ENCODE peak calls at places on chromosomes 4 and X, in four cellular contexts. J, A, S and P are unnamed samples.

GRCh38 chrX:5236096-5236495 is 992.6 kb downstream of the NLGN4X start:
- DNase-seq in J (no peak), A (peak; percentile 27), S (no peak), P (no peak)

GRCh38 chrX:42495139-42495538 is 282.8 kb downstream of the PPP1R2C start:
- DNase-seq in A (no peak), S (no peak), J (no peak), P (no peak)

GRCh38 chr4:4417886-4418285 is 31.0 kb downstream of the NSG1 start:
- DNase-seq in A (no peak), S (no peak), J (no peak), P (no peak)

GRCh38 chr4:40311811-40312346 is 23.3 kb upstream of the CHRNA9 start:
- DNase-seq in S (peak; percentile 85), J (no peak), A (peak; percentile 58), P (no peak)

GRCh38 chr4:160370046-160370445 is 1267.2 kb downstream of the RAPGEF2 start:
- DNase-seq in A (no peak), S (no peak), J (no peak), P (no peak)

GRCh38 chr4:14853186-14853946 is 148.9 kb upstream of the CPEB2 start:
- DNase-seq in J (no peak), S (no peak), A (peak; percentile 39), P (peak; percentile 95)

GRCh38 chr4:24763631-24764302 is 31.6 kb upstream of the SOD3 start:
- DNase-seq in J (no peak), A (peak; percentile 18), S (no peak), P (peak; percentile 74)

GRCh38 chr4:125582302-125582701 is 267.5 kb downstream of the FAT4 start:
- DNase-seq in S (no peak), J (no peak), A (no peak), P (peak; percentile 30)

GRCh38 chr4:118180776-118181175 is 146.5 kb downstream of the NDST3 start:
- DNase-seq in A (no peak), S (no peak), J (no peak), P (peak; percentile 47)

GRCh38 chr4:148443550-148444295 is 1.5 kb upstream of the NR3C2 start:
- DNase-seq in S (no peak), J (no peak), A (no peak), P (no peak)

GRCh38 chr4:28010543-28011235 is 1150.0 kb downstream of the STIM2 start:
- DNase-seq in A (no peak), J (no peak), S (no peak), P (peak; percentile 56)

GRCh38 chr4:15990570-15991285 is 27.8 kb upstream of the FGFBP2 start:
- DNase-seq in A (no peak), J (no peak), S (no peak), P (no peak)

GRCh38 chr4:105061136-105061696 is 85.5 kb upstream of the TET2 start:
- DNase-seq in J (peak; percentile 2), S (no peak), A (no peak), P (peak; percentile 5)

GRCh38 chr4:5399790-5400421 is 308.5 kb downstream of the EVC2 start:
- DNase-seq in J (peak; percentile 23), S (peak; percentile 63), A (peak; percentile 24), P (peak; percentile 38)

GRCh38 chr4:54281060-54281781 is 52.1 kb downstream of the PDGFRA start:
- DNase-seq in S (no peak), A (peak; percentile 20), J (no peak), P (peak; percentile 93)

GRCh38 chr4:121936101-121936500 is 15.8 kb downstream of the TRPC3 start:
- DNase-seq in A (no peak), J (no peak), S (no peak), P (peak; percentile 39)

GRCh38 chrX:41412261-41413167 is 34.6 kb upstream of the NYX start:
- DNase-seq in J (peak; percentile 39), A (peak; percentile 37), S (no peak), P (no peak)

GRCh38 chrX:107628662-107629532 is 587 bp downstream of the PRPS1 start:
- DNase-seq in A (peak; percentile 50), S (peak; percentile 38), J (peak; percentile 25), P (peak; percentile 6)

GRCh38 chr4:153651041-153651960 is 32.8 kb upstream of the TLR2 start:
- DNase-seq in A (no peak), J (no peak), S (no peak), P (no peak)

GRCh38 chrX:71366674-71367256 is 608 bp downstream of the TAF1 start:
- DNase-seq in S (peak; percentile 22), J (no peak), A (peak; percentile 23), P (peak; percentile 16)
- TF ChIP-seq POLR2A in S (peak; percentile 62), J (no peak), A (peak; percentile 23), P (peak; percentile 3)

GRCh38 chr4:73718375-73719373 is 21.7 kb upstream of the CXCL8 start:
- DNase-seq in J (no peak), A (no peak), S (no peak), P (no peak)
- TF ChIP-seq MAZ in J (no peak), A (no peak), S (no peak), P (no peak)

GRCh38 chr4:141640692-141641091 is 4.3 kb downstream of the IL15 start:
- DNase-seq in S (no peak), J (no peak), A (no peak), P (no peak)

GRCh38 chr4:141636077-141636770 is at the start of gene IL15:
- DNase-seq in J (peak; percentile 16), A (peak; percentile 66), S (peak; percentile 5), P (peak; percentile 58)

GRCh38 chr4:141637565-141637964 is 1.2 kb downstream of the IL15 start:
- DNase-seq in A (no peak), S (no peak), J (no peak), P (no peak)

GRCh38 chr4:141635726-141636076 is 682 bp upstream of the IL15 start:
- DNase-seq in J (no peak), A (no peak), S (no peak), P (no peak)

GRCh38 chr4:141636771-141637460 is 533 bp downstream of the IL15 start:
- DNase-seq in A (peak; percentile 65), S (no peak), J (no peak), P (peak; percentile 64)
- TF ChIP-seq POLR2A in A (no peak), S (no peak), J (no peak), P (no peak)

DNA sequence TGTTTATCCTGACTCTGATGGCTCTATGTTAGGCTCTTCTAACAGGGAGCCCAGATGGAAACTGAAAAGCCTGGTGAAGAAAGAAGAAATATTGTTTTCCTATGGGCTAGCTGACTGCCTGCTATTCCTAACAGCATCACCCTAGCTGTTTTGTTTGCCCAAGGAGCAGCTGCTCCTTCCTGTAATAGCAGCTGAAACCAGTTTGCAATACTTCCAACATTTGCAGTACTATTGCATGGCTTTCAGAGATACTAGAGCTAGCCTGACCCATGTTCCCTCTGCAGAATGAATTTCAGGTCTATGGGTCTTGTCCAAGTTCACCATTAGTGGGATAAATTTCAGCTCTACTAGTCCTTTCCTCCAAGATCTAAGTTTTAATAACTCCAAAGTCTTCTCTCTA is 495.2 kb downstream of the INPP4B start:
- DNase-seq in J (no peak), A (peak; percentile 25), S (no peak), P (peak; percentile 50)
- TF ChIP-seq MAZ in J (no peak), A (no peak), S (no peak), P (no peak)

DNA sequence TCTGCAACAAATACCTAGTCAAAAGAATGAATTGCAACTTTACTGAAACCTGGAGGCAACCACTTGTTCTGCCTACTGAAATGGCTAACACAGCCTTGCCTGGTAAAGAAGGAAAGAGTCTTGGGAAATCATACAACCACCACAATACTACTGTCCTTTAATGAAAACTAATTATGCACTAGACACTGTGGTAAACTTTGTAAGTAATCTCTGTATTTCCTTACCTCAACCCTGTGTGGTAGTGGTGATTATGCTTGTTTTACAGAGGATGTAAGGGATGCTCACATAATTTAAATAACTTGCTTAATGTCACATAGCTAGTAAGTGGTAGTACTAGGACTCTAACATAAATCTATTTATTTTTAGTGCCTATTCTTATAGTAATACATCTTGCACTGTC is 44.7 kb downstream of the TMEM156 start:
- DNase-seq in J (no peak), S (no peak), A (no peak), P (no peak)
- TF ChIP-seq POLR2A in J (no peak), S (no peak), A (no peak), P (no peak)

GRCh38 chr4:71392109-71392508 is 53.3 kb downstream of the SLC4A4 start:
- DNase-seq in J (no peak), S (no peak), A (no peak), P (no peak)

GRCh38 chr4:71400788-71401187 is 62.0 kb downstream of the SLC4A4 start:
- DNase-seq in J (no peak), S (no peak), A (no peak), P (no peak)

GRCh38 chr4:71396382-71396781 is 57.6 kb downstream of the SLC4A4 start:
- DNase-seq in A (no peak), J (no peak), S (no peak), P (peak; percentile 82)
- TF ChIP-seq MAZ in A (no peak), J (no peak), S (no peak), P (no peak)

DNA sequence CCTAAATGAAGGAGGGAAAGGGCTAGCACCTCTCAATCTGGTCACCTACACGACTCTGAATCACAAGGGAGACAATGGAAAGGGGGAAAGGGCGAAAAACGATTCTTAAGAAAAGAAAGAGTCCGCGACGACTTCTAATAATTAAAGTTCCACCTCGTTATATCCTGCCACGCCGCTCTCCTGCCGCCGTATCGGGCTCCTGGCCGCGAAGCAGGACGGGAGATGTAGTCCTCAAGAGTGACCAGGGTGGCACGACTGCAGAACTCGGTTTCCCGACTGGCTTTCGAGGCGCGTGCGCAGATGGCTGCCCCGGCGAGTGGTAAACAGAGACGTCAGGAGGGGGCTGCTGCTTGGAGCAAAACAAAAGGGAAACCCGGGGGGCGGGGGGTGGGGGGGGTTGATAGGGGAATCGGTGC is at the start of gene FOXO4:
- DNase-seq in J (peak; percentile 75), A (peak; percentile 87), S (peak; percentile 82), P (peak; percentile 80)
- TF ChIP-seq POLR2A in J (no peak), A (peak; percentile 67), S (peak; percentile 63), P (no peak)

GRCh38 chr4:101175896-101176676 is 171.2 kb downstream of the PPP3CA start:
- DNase-seq in A (no peak), S (no peak), J (peak; percentile 55), P (no peak)

GRCh38 chr4:101177146-101177545 is 170.2 kb downstream of the PPP3CA start:
- DNase-seq in A (no peak), J (no peak), S (no peak), P (no peak)

GRCh38 chr4:101183224-101183623 is 164.1 kb downstream of the PPP3CA start:
- DNase-seq in S (no peak), A (no peak), J (no peak), P (no peak)

GRCh38 chr4:101174679-101175078 is 172.6 kb downstream of the PPP3CA start:
- DNase-seq in J (no peak), A (no peak), S (no peak), P (no peak)

GRCh38 chr4:101178731-101179130 is 168.6 kb downstream of the PPP3CA start:
- DNase-seq in A (no peak), J (no peak), S (no peak), P (peak; percentile 50)
- TF ChIP-seq MAZ in A (no peak), J (no peak), S (no peak), P (no peak)

GRCh38 chr4:184352891-184353290 is 121.5 kb downstream of the IRF2 start:
- DNase-seq in J (no peak), S (no peak), A (no peak), P (no peak)

GRCh38 chr4:184350213-184350817 is 124.0 kb downstream of the IRF2 start:
- DNase-seq in J (no peak), A (no peak), S (no peak), P (no peak)

GRCh38 chr4:184349283-184350039 is 124.9 kb downstream of the IRF2 start:
- DNase-seq in J (no peak), S (no peak), A (no peak), P (no peak)

GRCh38 chr4:184350964-184351363 is 123.4 kb downstream of the IRF2 start:
- DNase-seq in A (no peak), J (no peak), S (no peak), P (no peak)

GRCh38 chr4:184351560-184352451 is 122.5 kb downstream of the IRF2 start:
- DNase-seq in J (peak; percentile 41), S (no peak), A (no peak), P (no peak)
- TF ChIP-seq POLR2A in J (no peak), S (no peak), A (no peak), P (no peak)